ENCODE peak calls at places on chromosomes 2 and 18, in six cellular contexts. B is mucosa of descending colon, E is thoracic aorta, K is ovary, G is HFFc6, M is fibroblast of pulmonary artery. Q is an unnamed sample.
A peak's percentile ranks its signal among the peaks of the same experiment; 100 is the strongest.

GRCh38 chr2:167333245-167333644 is 445.0 kb downstream of the XIRP2 start:
- DNase-seq in B (no peak), K (no peak), M (no peak), E (no peak), G (no peak), Q (no peak)

GRCh38 chr2:127308586-127309138 is 14.7 kb upstream of the ERCC3 start:
- DNase-seq in B (no peak), M (no peak), K (no peak), E (no peak), G (no peak), Q (no peak)

GRCh38 chr2:61161888-61162287 is at the start of gene C2orf74:
- DNase-seq in G (no peak), K (no peak), E (no peak), M (no peak), B (no peak), Q (no peak)

GRCh38 chr2:109058215-109058614 is 69.2 kb upstream of the EDAR start:
- DNase-seq in E (no peak), M (no peak), G (no peak), B (no peak), K (no peak), Q (no peak)

GRCh38 chr18:48835745-48836191 is 115.0 kb downstream of the SMAD7 start:
- DNase-seq in B (peak; percentile 12), G (no peak), E (no peak), K (no peak), M (no peak), Q (no peak)

GRCh38 chr2:216829533-216829932 is 30.3 kb downstream of the TNP1 start:
- DNase-seq in K (peak; percentile 86), E (peak; percentile 36), G (peak; percentile 4), M (peak; percentile 24), B (peak; percentile 31), Q (no peak)

GRCh38 chr18:70219688-70220087 is 14.2 kb upstream of the RTTN start:
- DNase-seq in G (no peak), B (no peak), E (no peak), K (no peak), M (no peak), Q (no peak)

GRCh38 chr2:237354930-237355329 is 59.0 kb downstream of the COL6A3 start:
- DNase-seq in B (no peak), G (peak; percentile 68), M (peak; percentile 64), E (no peak), K (no peak), Q (no peak)

GRCh38 chr2:150732064-150732463 is 244.6 kb upstream of the RND3 start:
- DNase-seq in E (no peak), M (peak; percentile 39), G (peak; percentile 59), B (no peak), K (no peak), Q (no peak)

GRCh38 chr2:97267411-97268074 is 154.6 kb downstream of the ANKRD36 start:
- DNase-seq in K (peak; percentile 5), M (no peak), G (no peak), E (no peak), B (peak; percentile 19), Q (peak; percentile 13)

GRCh38 chr18:48814490-48815181 is 136.1 kb downstream of the SMAD7 start:
- DNase-seq in E (no peak), K (no peak), G (peak; percentile 21), M (no peak), B (no peak), Q (no peak)

DNA sequence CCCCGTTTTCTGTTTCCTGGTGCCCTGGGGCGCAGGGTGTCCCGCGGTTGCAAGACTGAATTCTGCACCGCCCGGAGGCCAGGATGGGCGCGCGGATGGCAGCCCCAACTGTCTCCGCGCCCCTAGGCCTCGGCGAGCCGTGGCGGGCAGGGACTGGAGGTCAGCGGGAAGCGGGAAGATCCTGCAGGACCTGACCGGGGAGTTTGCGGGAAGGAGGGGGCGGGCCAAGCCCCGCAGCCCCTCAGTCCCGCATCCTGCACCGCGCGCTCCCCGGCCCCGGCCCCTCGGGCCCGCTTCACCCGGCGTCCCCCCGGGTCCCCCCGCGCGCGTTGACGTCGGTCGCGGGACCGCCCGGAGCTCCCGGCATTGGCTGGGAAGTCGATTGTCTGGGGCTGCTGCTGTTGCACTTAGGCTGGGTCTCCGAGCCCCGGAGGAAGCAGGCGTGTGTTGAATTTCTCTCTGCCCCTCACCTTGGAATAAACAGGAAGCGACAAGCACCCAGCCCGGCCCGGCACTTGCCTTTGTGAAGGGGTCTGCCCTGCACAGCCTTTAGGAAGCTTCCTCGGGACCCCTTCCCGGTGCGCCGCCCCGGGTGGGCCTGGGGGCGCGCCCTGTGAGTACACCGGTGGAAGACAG is at the start of gene LDLRAD4:
- DNase-seq in K (no peak), B (peak; percentile 73), M (no peak), E (no peak), G (no peak), Q (no peak)
- TF ChIP-seq CTCF in K (no peak), B (no peak), M (no peak), E (no peak), G (no peak), Q (no peak)

DNA sequence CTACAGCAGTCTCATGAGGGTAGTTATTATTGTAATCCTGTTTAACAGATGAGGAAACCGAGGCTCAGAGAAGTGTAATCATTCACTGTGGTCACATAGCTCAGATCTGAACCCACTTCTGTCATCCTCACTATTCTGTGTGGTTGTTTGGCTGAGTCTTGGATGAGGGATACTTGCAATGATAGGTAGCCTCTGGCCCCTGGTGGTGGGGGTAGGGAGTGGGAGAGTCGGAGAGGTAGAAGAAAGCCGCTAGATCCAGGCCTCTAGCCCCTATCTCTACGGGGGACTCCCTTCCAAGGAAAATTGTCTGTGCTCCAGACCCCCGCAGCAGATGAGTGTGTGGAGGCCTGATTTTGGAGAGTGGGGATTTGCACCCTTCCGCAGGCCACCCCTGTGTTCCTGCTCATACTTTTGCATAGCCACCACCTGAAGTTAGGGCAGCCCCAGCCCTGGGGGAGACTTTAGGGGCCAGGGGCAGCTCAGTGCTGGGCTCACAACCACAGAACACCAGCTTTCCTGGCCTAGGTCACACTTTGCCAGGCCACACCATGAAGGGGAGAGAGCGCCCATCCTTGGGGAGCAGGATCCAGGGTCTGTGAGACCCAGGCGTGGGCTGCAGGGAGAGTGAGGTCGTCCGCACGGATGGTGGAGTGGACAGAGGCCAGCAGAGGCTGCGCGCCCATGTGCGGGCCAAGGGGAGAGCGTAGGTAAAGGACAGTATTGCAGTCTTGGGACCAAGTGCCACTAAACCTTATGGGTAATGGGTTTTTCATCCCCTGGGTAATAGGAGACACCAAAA is 148.1 kb downstream of the GLI2 start:
- DNase-seq in E (no peak), M (no peak), B (no peak), K (no peak), G (no peak), Q (no peak)
- TF ChIP-seq CTCF in E (no peak), M (no peak), B (no peak), K (no peak), G (peak; percentile 43), Q (no peak)

GRCh38 chr2:120988051-120988707 is 252.5 kb downstream of the GLI2 start:
- DNase-seq in B (no peak), M (no peak), G (no peak), E (no peak), K (peak; percentile 77), Q (no peak)
- TF ChIP-seq CTCF in B (no peak), M (no peak), G (no peak), E (no peak), K (no peak), Q (no peak)

GRCh38 chr18:65753520-65753919 is 2.7 kb downstream of the CDH7 start:
- DNase-seq in B (no peak), E (no peak), M (peak; percentile 1), K (no peak), G (no peak), Q (no peak)
- TF ChIP-seq CTCF in B (no peak), E (no peak), M (peak; percentile 5), K (no peak), G (no peak), Q (peak; percentile 30)

GRCh38 chr2:36824281-36824680 is 127.8 kb downstream of the VIT start:
- DNase-seq in K (no peak), E (no peak), B (no peak), G (no peak), M (no peak), Q (no peak)

GRCh38 chr2:36820942-36821605 is 124.6 kb downstream of the VIT start:
- DNase-seq in K (no peak), G (no peak), E (no peak), B (no peak), M (no peak), Q (no peak)

GRCh38 chr2:36818542-36818941 is 122.0 kb downstream of the VIT start:
- DNase-seq in K (no peak), M (no peak), G (no peak), E (no peak), B (no peak), Q (no peak)

GRCh38 chr2:36819090-36819711 is 122.7 kb downstream of the VIT start:
- DNase-seq in K (no peak), E (no peak), G (no peak), B (no peak), M (no peak), Q (no peak)
- TF ChIP-seq CTCF in K (no peak), E (no peak), G (no peak), B (no peak), M (no peak), Q (no peak)

DNA sequence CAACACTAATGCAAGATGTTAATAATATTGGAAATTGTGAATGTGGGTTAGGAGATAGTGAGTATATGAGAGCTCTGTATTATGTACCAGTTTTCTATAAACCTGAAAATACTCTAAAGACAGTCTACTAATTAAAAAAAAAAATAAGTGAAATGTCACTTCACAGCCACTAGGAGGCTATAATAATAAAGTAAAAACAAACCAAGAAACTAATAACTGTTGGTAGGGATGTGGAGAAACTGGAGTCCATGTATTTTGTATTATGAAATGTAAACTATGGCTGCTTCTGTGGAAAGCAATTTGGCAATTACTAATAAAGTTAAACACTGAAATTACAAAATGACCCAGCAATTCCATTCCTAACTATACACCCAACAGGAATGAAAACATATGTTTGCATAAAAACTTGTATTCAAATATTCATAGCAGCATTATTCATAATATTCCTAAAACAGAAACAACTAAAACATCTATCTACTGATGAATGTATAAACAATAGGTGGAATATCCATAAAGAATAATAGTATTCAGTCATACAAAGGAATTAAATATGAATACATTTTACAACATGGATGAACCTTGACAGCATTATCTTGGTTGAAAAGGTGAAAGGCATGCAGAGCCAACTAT is 36.2 kb downstream of the CCDC178 start:
- DNase-seq in E (no peak), M (peak; percentile 3), B (no peak), K (no peak), G (no peak), Q (no peak)
- TF ChIP-seq CTCF in E (no peak), M (peak; percentile 38), B (no peak), K (no peak), G (peak; percentile 56), Q (peak; percentile 24)

GRCh38 chr18:6271585-6271984 is 143.1 kb downstream of the L3MBTL4 start:
- DNase-seq in E (no peak), K (no peak), M (no peak), B (no peak), G (no peak), Q (no peak)
- TF ChIP-seq CTCF in E (no peak), K (no peak), M (no peak), B (no peak), G (no peak), Q (no peak)

Q was measured in GM10248.